ENCODE peak calls at places on chromosomes 5 and 9, in eight cellular contexts. One of them, this sample, is unnamed.

GRCh38 chr9:5851445-5851844 is 18.5 kb upstream of the ERMP1 start:
- DNase-seq in sigmoid colon: no peak
- DNase-seq in breast epithelium: no peak
- DNase-seq in upper lobe of left lung: no peak
- DNase-seq in transverse colon: peak
- DNase-seq in vagina: no peak
- DNase-seq in Panc1: no peak
- DNase-seq in prostate gland: no peak
- DNase-seq in this sample: no peak

GRCh38 chr5:84430079-84430478 is 45.4 kb upstream of the EDIL3 start:
- DNase-seq in vagina: no peak
- DNase-seq in transverse colon: no peak
- DNase-seq in prostate gland: no peak
- DNase-seq in Panc1: no peak
- DNase-seq in breast epithelium: no peak
- DNase-seq in sigmoid colon: no peak
- DNase-seq in upper lobe of left lung: no peak
- DNase-seq in this sample: no peak

GRCh38 chr5:168002116-168002515 is 289.3 kb upstream of the WWC1 start:
- DNase-seq in prostate gland: no peak
- DNase-seq in breast epithelium: no peak
- DNase-seq in upper lobe of left lung: no peak
- DNase-seq in sigmoid colon: no peak
- DNase-seq in Panc1: no peak
- DNase-seq in vagina: no peak
- DNase-seq in transverse colon: no peak
- DNase-seq in this sample: no peak

GRCh38 chr5:398475-399295 is 44.3 kb upstream of the EXOC3 start:
- DNase-seq in vagina: peak
- DNase-seq in upper lobe of left lung: no peak
- DNase-seq in breast epithelium: peak
- DNase-seq in transverse colon: no peak
- DNase-seq in sigmoid colon: peak
- DNase-seq in Panc1: no peak
- DNase-seq in prostate gland: peak
- DNase-seq in this sample: no peak

GRCh38 chr5:174046558-174046957 is 1.1 kb downstream of the NSG2 start:
- DNase-seq in sigmoid colon: no peak
- DNase-seq in breast epithelium: no peak
- DNase-seq in transverse colon: no peak
- DNase-seq in upper lobe of left lung: no peak
- DNase-seq in vagina: no peak
- DNase-seq in prostate gland: no peak
- DNase-seq in Panc1: no peak
- DNase-seq in this sample: no peak

GRCh38 chr9:110241491-110242321 is 14.6 kb downstream of the TXN start:
- DNase-seq in breast epithelium: no peak
- DNase-seq in Panc1: no peak
- DNase-seq in transverse colon: no peak
- DNase-seq in sigmoid colon: no peak
- DNase-seq in upper lobe of left lung: no peak
- DNase-seq in prostate gland: no peak
- DNase-seq in vagina: no peak
- DNase-seq in this sample: no peak

GRCh38 chr5:121221483-121221882 is 630.2 kb upstream of the FTMT start:
- DNase-seq in upper lobe of left lung: no peak
- DNase-seq in prostate gland: no peak
- DNase-seq in vagina: no peak
- DNase-seq in breast epithelium: no peak
- DNase-seq in transverse colon: no peak
- DNase-seq in sigmoid colon: peak
- DNase-seq in Panc1: no peak
- DNase-seq in this sample: no peak

GRCh38 chr5:116699348-116699747 is 124.7 kb upstream of the SEMA6A start:
- DNase-seq in upper lobe of left lung: no peak
- DNase-seq in breast epithelium: no peak
- DNase-seq in transverse colon: no peak
- DNase-seq in sigmoid colon: no peak
- DNase-seq in vagina: no peak
- DNase-seq in Panc1: no peak
- DNase-seq in prostate gland: no peak
- DNase-seq in this sample: no peak

GRCh38 chr5:175609504-175609903 is 48.4 kb upstream of the HRH2 start:
- DNase-seq in prostate gland: no peak
- DNase-seq in Panc1: no peak
- DNase-seq in sigmoid colon: no peak
- DNase-seq in breast epithelium: no peak
- DNase-seq in vagina: no peak
- DNase-seq in upper lobe of left lung: no peak
- DNase-seq in transverse colon: no peak
- DNase-seq in this sample: no peak

GRCh38 chr5:79011219-79011836 is 26.2 kb upstream of the ARSB start:
- DNase-seq in prostate gland: no peak
- DNase-seq in sigmoid colon: no peak
- DNase-seq in vagina: no peak
- DNase-seq in upper lobe of left lung: no peak
- DNase-seq in transverse colon: no peak
- DNase-seq in Panc1: no peak
- DNase-seq in breast epithelium: no peak
- DNase-seq in this sample: no peak

GRCh38 chr5:55868846-55869245 is 17.7 kb downstream of the IL31RA start:
- DNase-seq in upper lobe of left lung: no peak
- DNase-seq in vagina: no peak
- DNase-seq in Panc1: peak
- DNase-seq in breast epithelium: no peak
- DNase-seq in prostate gland: no peak
- DNase-seq in sigmoid colon: no peak
- DNase-seq in transverse colon: no peak
- DNase-seq in this sample: no peak

GRCh38 chr5:179185256-179186091 is 125.3 kb downstream of the ZNF354C start:
- DNase-seq in breast epithelium: no peak
- DNase-seq in vagina: no peak
- DNase-seq in upper lobe of left lung: peak
- DNase-seq in Panc1: no peak
- DNase-seq in prostate gland: no peak
- DNase-seq in transverse colon: no peak
- DNase-seq in sigmoid colon: no peak
- DNase-seq in this sample: no peak

GRCh38 chr5:33890633-33891032 is 1.2 kb downstream of the ADAMTS12 start:
- DNase-seq in transverse colon: no peak
- DNase-seq in Panc1: no peak
- DNase-seq in breast epithelium: no peak
- DNase-seq in vagina: no peak
- DNase-seq in prostate gland: no peak
- DNase-seq in sigmoid colon: no peak
- DNase-seq in upper lobe of left lung: no peak
- DNase-seq in this sample: no peak

GRCh38 chr9:97491216-97491999 is 10.1 kb upstream of the TMOD1 start:
- DNase-seq in prostate gland: no peak
- DNase-seq in upper lobe of left lung: no peak
- DNase-seq in breast epithelium: no peak
- DNase-seq in Panc1: no peak
- DNase-seq in sigmoid colon: no peak
- DNase-seq in vagina: no peak
- DNase-seq in transverse colon: no peak
- DNase-seq in this sample: no peak

GRCh38 chr9:89038354-89039091 is 47.3 kb downstream of the S1PR3 start:
- DNase-seq in transverse colon: no peak
- DNase-seq in sigmoid colon: no peak
- DNase-seq in vagina: peak
- DNase-seq in Panc1: no peak
- DNase-seq in breast epithelium: peak
- DNase-seq in prostate gland: no peak
- DNase-seq in upper lobe of left lung: no peak
- DNase-seq in this sample: no peak

DNA sequence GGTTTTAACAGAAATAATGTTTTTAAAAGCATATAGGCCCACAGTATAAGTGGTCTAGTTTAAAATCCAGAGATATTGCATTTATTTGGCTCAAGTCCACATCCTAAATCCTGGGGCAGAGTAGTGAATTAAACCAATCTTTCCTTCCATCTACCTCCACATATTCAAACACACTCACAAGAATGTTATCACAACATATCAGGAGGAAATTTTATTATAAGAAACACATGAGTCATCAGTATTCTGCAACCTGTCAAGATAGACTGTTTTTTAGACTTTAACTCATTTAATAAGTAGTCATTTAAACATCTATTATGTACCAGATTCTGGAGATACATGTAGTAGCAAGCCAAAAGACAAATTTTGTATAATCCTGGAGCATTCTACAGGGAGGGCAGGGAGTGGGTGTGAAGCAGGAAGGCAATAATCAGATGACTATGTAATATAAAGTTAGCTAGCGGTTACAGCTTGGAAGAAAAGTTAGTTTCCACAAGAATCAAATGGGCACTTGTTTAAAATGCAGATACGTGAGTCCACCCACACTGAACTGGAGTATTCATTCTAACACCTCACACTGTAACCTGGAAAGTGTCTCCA is 187.3 kb upstream of the PIK3R1 start:
- DNase-seq in upper lobe of left lung: no peak
- DNase-seq in sigmoid colon: no peak
- DNase-seq in transverse colon: no peak
- DNase-seq in vagina: no peak
- DNase-seq in breast epithelium: no peak
- DNase-seq in prostate gland: no peak
- DNase-seq in Panc1: no peak
- DNase-seq in this sample: no peak
- TF ChIP-seq POLR2AphosphoS5 in upper lobe of left lung: no peak
- TF ChIP-seq POLR2AphosphoS5 in sigmoid colon: peak
- TF ChIP-seq POLR2AphosphoS5 in transverse colon: no peak
- TF ChIP-seq POLR2AphosphoS5 in vagina: no peak
- TF ChIP-seq POLR2AphosphoS5 in breast epithelium: no peak
- TF ChIP-seq POLR2AphosphoS5 in prostate gland: no peak
- TF ChIP-seq POLR2AphosphoS5 in Panc1: no peak
- TF ChIP-seq POLR2AphosphoS5 in this sample: no peak

DNA sequence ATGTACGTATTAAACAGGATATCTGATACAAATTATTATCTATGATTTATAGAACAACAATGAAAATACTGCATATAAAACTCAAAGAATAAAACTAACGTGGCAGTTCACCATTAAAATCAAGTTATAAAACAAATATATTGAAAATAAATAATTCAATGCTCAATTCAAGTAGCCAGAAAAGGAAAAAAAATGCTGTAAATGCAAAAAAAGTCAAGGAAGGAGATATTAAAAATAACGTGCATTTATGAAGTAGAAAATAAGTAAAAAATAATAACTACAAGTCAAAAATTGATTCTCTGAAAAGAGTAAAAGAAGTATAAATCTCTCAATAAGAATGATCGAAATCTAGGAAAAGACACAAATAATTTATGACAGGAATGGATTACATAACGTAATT is 460.5 kb upstream of the CD180 start:
- DNase-seq in Panc1: no peak
- DNase-seq in prostate gland: no peak
- DNase-seq in vagina: no peak
- DNase-seq in transverse colon: no peak
- DNase-seq in breast epithelium: no peak
- DNase-seq in sigmoid colon: no peak
- DNase-seq in upper lobe of left lung: no peak
- DNase-seq in this sample: no peak
- TF ChIP-seq POLR2AphosphoS5 in Panc1: no peak
- TF ChIP-seq POLR2AphosphoS5 in prostate gland: no peak
- TF ChIP-seq POLR2AphosphoS5 in vagina: no peak
- TF ChIP-seq POLR2AphosphoS5 in transverse colon: no peak
- TF ChIP-seq POLR2AphosphoS5 in breast epithelium: no peak
- TF ChIP-seq POLR2AphosphoS5 in sigmoid colon: no peak
- TF ChIP-seq POLR2AphosphoS5 in upper lobe of left lung: no peak
- TF ChIP-seq POLR2AphosphoS5 in this sample: no peak

GRCh38 chr9:127055745-127056402 is 66.6 kb downstream of the ANGPTL2 start:
- DNase-seq in transverse colon: no peak
- DNase-seq in breast epithelium: no peak
- DNase-seq in sigmoid colon: no peak
- DNase-seq in upper lobe of left lung: no peak
- DNase-seq in prostate gland: no peak
- DNase-seq in Panc1: no peak
- DNase-seq in vagina: no peak
- DNase-seq in this sample: no peak

GRCh38 chr9:127053908-127054307 is 68.5 kb downstream of the ANGPTL2 start:
- DNase-seq in prostate gland: no peak
- DNase-seq in transverse colon: no peak
- DNase-seq in upper lobe of left lung: no peak
- DNase-seq in sigmoid colon: no peak
- DNase-seq in Panc1: no peak
- DNase-seq in vagina: peak
- DNase-seq in breast epithelium: no peak
- DNase-seq in this sample: no peak

GRCh38 chr9:127051881-127052595 is 70.4 kb downstream of the ANGPTL2 start:
- DNase-seq in prostate gland: no peak
- DNase-seq in sigmoid colon: no peak
- DNase-seq in upper lobe of left lung: no peak
- DNase-seq in Panc1: no peak
- DNase-seq in transverse colon: no peak
- DNase-seq in breast epithelium: no peak
- DNase-seq in vagina: peak
- DNase-seq in this sample: no peak

GRCh38 chr9:127050581-127050980 is 71.9 kb downstream of the ANGPTL2 start:
- DNase-seq in Panc1: no peak
- DNase-seq in breast epithelium: no peak
- DNase-seq in sigmoid colon: no peak
- DNase-seq in prostate gland: no peak
- DNase-seq in transverse colon: no peak
- DNase-seq in vagina: peak
- DNase-seq in upper lobe of left lung: no peak
- DNase-seq in this sample: no peak

GRCh38 chr9:127053057-127053821 is 69.2 kb downstream of the ANGPTL2 start:
- DNase-seq in vagina: peak
- DNase-seq in Panc1: no peak
- DNase-seq in upper lobe of left lung: no peak
- DNase-seq in sigmoid colon: no peak
- DNase-seq in transverse colon: no peak
- DNase-seq in prostate gland: no peak
- DNase-seq in breast epithelium: no peak
- DNase-seq in this sample: no peak
- TF ChIP-seq POLR2AphosphoS5 in vagina: no peak
- TF ChIP-seq POLR2AphosphoS5 in Panc1: no peak
- TF ChIP-seq POLR2AphosphoS5 in upper lobe of left lung: no peak
- TF ChIP-seq POLR2AphosphoS5 in sigmoid colon: no peak
- TF ChIP-seq POLR2AphosphoS5 in transverse colon: no peak
- TF ChIP-seq POLR2AphosphoS5 in prostate gland: no peak
- TF ChIP-seq POLR2AphosphoS5 in breast epithelium: no peak
- TF ChIP-seq POLR2AphosphoS5 in this sample: no peak

DNA sequence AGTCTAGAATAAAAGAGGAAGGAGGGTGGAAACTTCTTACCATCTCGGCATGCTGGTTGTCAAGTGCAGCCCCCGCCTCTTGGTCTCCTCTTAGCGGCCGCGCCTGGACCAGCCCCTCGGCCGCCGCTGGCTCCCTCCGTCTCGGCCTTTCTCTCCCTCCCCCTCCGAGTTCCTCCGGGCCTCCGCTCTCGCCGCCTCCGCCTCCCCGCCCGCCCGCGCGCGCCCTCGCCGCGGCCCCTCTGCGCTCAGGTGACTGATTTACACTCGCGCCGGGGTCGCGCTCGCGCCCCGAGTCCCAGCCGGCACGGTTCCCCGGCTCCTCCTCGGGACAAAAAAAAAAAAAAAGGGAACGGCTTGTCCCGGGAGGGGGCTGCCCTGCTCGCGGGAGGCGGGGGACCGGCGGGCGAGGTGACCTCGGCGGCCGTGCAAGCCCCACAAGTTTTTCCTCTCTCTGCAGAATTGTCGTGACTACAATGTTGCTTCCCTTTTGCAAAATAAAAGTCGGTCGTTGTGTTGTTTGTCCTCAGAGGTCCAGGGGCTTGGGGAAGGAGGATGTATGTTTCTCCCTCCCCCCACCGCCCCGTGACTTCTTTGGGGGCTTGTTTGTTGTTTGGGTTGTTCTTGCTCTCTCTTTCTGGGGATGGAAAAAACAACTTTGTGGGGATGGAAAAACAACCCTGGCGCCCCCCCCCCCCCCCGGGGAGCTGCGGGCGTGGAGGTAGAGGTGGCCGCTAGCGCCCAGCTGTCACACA is at the start of gene BNC2:
- DNase-seq in sigmoid colon: peak
- DNase-seq in upper lobe of left lung: peak
- DNase-seq in Panc1: no peak
- DNase-seq in vagina: no peak
- DNase-seq in prostate gland: peak
- DNase-seq in breast epithelium: no peak
- DNase-seq in transverse colon: peak
- DNase-seq in this sample: no peak
- TF ChIP-seq POLR2AphosphoS5 in sigmoid colon: peak
- TF ChIP-seq POLR2AphosphoS5 in upper lobe of left lung: peak
- TF ChIP-seq POLR2AphosphoS5 in Panc1: no peak
- TF ChIP-seq POLR2AphosphoS5 in vagina: no peak
- TF ChIP-seq POLR2AphosphoS5 in prostate gland: no peak
- TF ChIP-seq POLR2AphosphoS5 in breast epithelium: no peak
- TF ChIP-seq POLR2AphosphoS5 in transverse colon: no peak
- TF ChIP-seq POLR2AphosphoS5 in this sample: no peak

This sample was measured in SK-N-MC.